ENCODE peak calls at places on chromosomes 2 and 18, in eight cellular contexts. Z, P, E, B, A, Q, F and G are unnamed samples.

GRCh38 chr2:214395040-214395439 is 15.8 kb upstream of the VWC2L start:
- DNase-seq in Z (no peak), P (peak), E (no peak), B (no peak), A (no peak), Q (no peak), F (peak), G (no peak)

GRCh38 chr2:43950383-43951008 is 45.3 kb downstream of the LRPPRC start:
- DNase-seq in Z (no peak), P (peak), E (no peak), B (no peak), A (no peak), Q (no peak), F (peak), G (peak)

GRCh38 chr2:48114256-48114655 is 208.0 kb upstream of the FBXO11 start:
- DNase-seq in Z (peak), P (peak), E (peak), B (no peak), A (no peak), Q (peak), F (peak), G (no peak)

GRCh38 chr2:152307863-152308262 is 27.1 kb upstream of the FMNL2 start:
- DNase-seq in Z (no peak), P (no peak), E (no peak), B (no peak), A (no peak), Q (no peak), F (peak), G (no peak)

GRCh38 chr2:84271987-84272386 is 187.1 kb downstream of the SUCLG1 start:
- DNase-seq in Z (no peak), P (no peak), E (no peak), B (no peak), A (no peak), Q (no peak), F (no peak), G (no peak)

GRCh38 chr2:216555274-216555673 is 56.6 kb downstream of the RPL37A start:
- DNase-seq in Z (no peak), P (no peak), E (no peak), B (peak), A (peak), Q (no peak), F (peak), G (no peak)

GRCh38 chr2:16035747-16036745 is 95.7 kb downstream of the MYCN start:
- DNase-seq in Z (no peak), P (no peak), E (no peak), B (no peak), A (no peak), Q (no peak), F (no peak), G (no peak)

GRCh38 chr2:236711440-236711839 is 141.8 kb downstream of the ACKR3 start:
- DNase-seq in Z (no peak), P (no peak), E (no peak), B (no peak), A (no peak), Q (no peak), F (peak), G (peak)

GRCh38 chr2:143524001-143524608 is 394.9 kb downstream of the ARHGAP15 start:
- DNase-seq in Z (no peak), P (no peak), E (no peak), B (no peak), A (no peak), Q (no peak), F (no peak), G (no peak)

GRCh38 chr18:8948471-8949149 is 153.9 kb upstream of the NDUFV2 start:
- DNase-seq in Z (no peak), P (peak), E (no peak), B (no peak), A (no peak), Q (no peak), F (peak), G (peak)

GRCh38 chr2:215461836-215462532 is 26.1 kb upstream of the FN1 start:
- DNase-seq in Z (no peak), P (no peak), E (no peak), B (no peak), A (no peak), Q (no peak), F (peak), G (peak)

GRCh38 chr18:79518028-79518682 is 122.4 kb downstream of the NFATC1 start:
- DNase-seq in Z (peak), P (no peak), E (no peak), B (no peak), A (no peak), Q (no peak), F (no peak), G (no peak)

GRCh38 chr2:84939426-84940087 is 31.4 kb upstream of the KCMF1 start:
- DNase-seq in Z (peak), P (peak), E (peak), B (no peak), A (no peak), Q (peak), F (no peak), G (no peak)

GRCh38 chr2:152743004-152743403 is 24.6 kb downstream of the ARL6IP6 start:
- DNase-seq in Z (no peak), P (peak), E (no peak), B (no peak), A (no peak), Q (no peak), F (peak), G (no peak)